ENCODE peak calls at places on chromosomes 3 and 15, in eight cellular contexts. K is glutamatergic neuron, U is RWPE1, B is progenitor cell of endocrine pancreas, F is HepG2, X is A549, J is DND-41, L is adrenal gland. R is an unnamed sample.

GRCh38 chr15:61057376-61057775 is 171.7 kb downstream of the RORA start:
- DNase-seq in B (no peak), K (no peak), U (no peak), F (no peak), X (no peak), J (no peak), L (no peak), R (no peak)

GRCh38 chr15:60557157-60557556 is 78.2 kb upstream of the ICE2 start:
- DNase-seq in B (no peak), L (no peak), U (no peak), X (no peak), K (no peak), J (no peak), F (no peak), R (no peak)

GRCh38 chr3:136189859-136190617 is 6.1 kb downstream of the MSL2 start:
- DNase-seq in K (no peak), F (no peak), B (no peak), X (no peak), J (no peak), U (no peak), L (no peak), R (no peak)

GRCh38 chr3:56923546-56924224 is 121.9 kb upstream of the ARHGEF3 start:
- DNase-seq in K (no peak), B (no peak), L (no peak), X (no peak), J (peak; percentile 30), F (no peak), U (peak; percentile 38), R (no peak)

GRCh38 chr3:8529738-8530525 is 28.3 kb downstream of the LMCD1 start:
- DNase-seq in L (no peak), B (no peak), K (no peak), X (peak; percentile 23), U (no peak), J (no peak), F (no peak), R (no peak)

GRCh38 chr3:158160958-158161357 is 51.1 kb downstream of the RSRC1 start:
- DNase-seq in L (no peak), K (no peak), U (peak; percentile 53), F (no peak), B (no peak), X (peak; percentile 8), J (no peak), R (no peak)

GRCh38 chr3:155411500-155412223 is 118.2 kb upstream of the STRIT1 start:
- DNase-seq in X (no peak), F (peak; percentile 24), B (no peak), K (no peak), L (no peak), U (no peak), J (peak; percentile 12), R (no peak)

GRCh38 chr15:64044315-64045105 is 1.8 kb downstream of the DAPK2 start:
- DNase-seq in L (no peak), K (no peak), F (no peak), U (no peak), B (no peak), X (no peak), J (no peak), R (no peak)

GRCh38 chr3:170868577-170869239 is 1.3 kb downstream of the RPL22L1 start:
- DNase-seq in L (no peak), F (no peak), B (no peak), X (no peak), J (no peak), K (no peak), U (no peak), R (no peak)

GRCh38 chr3:189936210-189936609 is 184.5 kb downstream of the P3H2 start:
- DNase-seq in J (no peak), B (no peak), X (no peak), L (no peak), U (peak; percentile 24), F (no peak), K (no peak), R (no peak)

GRCh38 chr15:31605467-31605931 is 278.9 kb downstream of the KLF13 start:
- DNase-seq in J (no peak), L (no peak), F (no peak), X (no peak), B (no peak), K (peak; percentile 47), U (peak; percentile 20), R (no peak)

GRCh38 chr3:105798381-105798934 is 70.4 kb downstream of the CBLB start:
- DNase-seq in L (no peak), K (no peak), J (no peak), F (no peak), B (no peak), X (no peak), U (no peak), R (no peak)

GRCh38 chr3:61632568-61633175 is 71.3 kb downstream of the PTPRG start:
- DNase-seq in U (no peak), J (no peak), B (no peak), L (no peak), K (no peak), F (no peak), X (no peak), R (no peak)

GRCh38 chr3:16554126-16554525 is 40.6 kb upstream of the RFTN1 start:
- DNase-seq in U (no peak), J (no peak), B (no peak), F (no peak), X (no peak), L (no peak), K (no peak), R (no peak)

GRCh38 chr3:16550305-16550675 is 36.8 kb upstream of the RFTN1 start:
- DNase-seq in U (no peak), L (no peak), J (peak; percentile 23), K (no peak), B (no peak), F (no peak), X (no peak), R (no peak)

GRCh38 chr3:16550676-16551341 is 37.3 kb upstream of the RFTN1 start:
- DNase-seq in U (peak; percentile 67), F (peak; percentile 76), K (peak; percentile 61), X (peak; percentile 67), J (peak; percentile 88), L (peak; percentile 70), B (peak; percentile 63), R (no peak)

GRCh38 chr3:16551342-16551976 is 38.0 kb upstream of the RFTN1 start:
- DNase-seq in J (no peak), B (no peak), X (no peak), F (no peak), K (no peak), U (no peak), L (no peak), R (no peak)

DNA sequence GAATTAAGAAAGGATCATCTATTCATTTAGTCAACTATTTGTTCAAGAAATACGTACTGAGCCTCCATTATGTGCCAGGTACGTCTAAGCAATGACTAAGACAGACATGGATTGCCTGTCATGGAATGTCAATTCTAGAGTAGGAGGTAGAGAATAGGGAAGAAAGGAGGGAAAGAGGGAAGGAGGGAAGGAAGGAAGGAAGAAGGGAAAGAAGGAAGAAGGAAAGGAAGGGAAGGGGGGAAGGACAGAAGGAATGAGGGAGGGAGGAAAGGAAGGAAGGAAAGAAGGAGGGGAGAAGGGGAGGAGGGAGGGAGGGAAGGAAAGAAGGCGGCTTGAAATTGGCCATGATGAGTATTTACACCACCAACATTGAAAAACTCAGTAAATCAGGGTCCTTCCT is 39.3 kb upstream of the RFTN1 start:
- DNase-seq in J (no peak), X (no peak), L (no peak), U (no peak), K (no peak), F (no peak), B (no peak), R (no peak)
- TF ChIP-seq CTCF in J (no peak), X (no peak), L (no peak), U (no peak), K (no peak), F (no peak), B (no peak), R (no peak)

GRCh38 chr3:187706966-187707365 is 4.6 kb upstream of the RTP2 start:
- DNase-seq in U (no peak), X (no peak), F (no peak), K (no peak), L (peak; percentile 48), J (no peak), B (no peak), R (no peak)

GRCh38 chr3:187708696-187709095 is 6.3 kb upstream of the RTP2 start:
- DNase-seq in X (no peak), K (no peak), B (no peak), J (no peak), U (no peak), L (no peak), F (no peak), R (no peak)

GRCh38 chr3:187713504-187713903 is 11.1 kb upstream of the RTP2 start:
- DNase-seq in X (no peak), K (no peak), F (peak; percentile 61), B (no peak), J (peak; percentile 33), U (no peak), L (no peak), R (no peak)

GRCh38 chr3:187705164-187705563 is 2.8 kb upstream of the RTP2 start:
- DNase-seq in K (no peak), U (no peak), J (no peak), L (no peak), X (no peak), B (no peak), F (no peak), R (no peak)

GRCh38 chr3:187709155-187709554 is 6.8 kb upstream of the RTP2 start:
- DNase-seq in B (no peak), K (no peak), U (no peak), X (peak; percentile 7), F (peak; percentile 15), L (no peak), J (no peak), R (no peak)
- TF ChIP-seq CTCF in B (peak; percentile 43), K (no peak), U (no peak), X (no peak), F (peak; percentile 10), L (no peak), J (no peak), R (no peak)

GRCh38 chr3:7504886-7505775 is 644.2 kb downstream of the GRM7 start:
- DNase-seq in B (no peak), U (peak; percentile 4), X (peak; percentile 22), L (peak; percentile 17), J (no peak), F (peak; percentile 4), K (no peak), R (no peak)
- TF ChIP-seq CTCF in B (no peak), U (no peak), X (no peak), L (no peak), J (no peak), F (no peak), K (no peak), R (no peak)

GRCh38 chr15:89085289-89085906 is 2.9 kb upstream of the ABHD2 start:
- DNase-seq in K (no peak), J (no peak), U (no peak), F (no peak), B (no peak), L (no peak), X (no peak), R (no peak)

GRCh38 chr15:89077750-89078149 is 10.5 kb upstream of the ABHD2 start:
- DNase-seq in U (no peak), X (no peak), F (no peak), K (no peak), L (no peak), J (no peak), B (no peak), R (no peak)

GRCh38 chr15:89083246-89083645 is 5.0 kb upstream of the ABHD2 start:
- DNase-seq in U (no peak), K (no peak), F (no peak), L (no peak), X (no peak), B (no peak), J (no peak), R (no peak)

GRCh38 chr15:89078831-89079810 is 9.1 kb upstream of the ABHD2 start:
- DNase-seq in B (no peak), U (no peak), J (no peak), F (no peak), K (no peak), L (no peak), X (no peak), R (no peak)

GRCh38 chr15:89081878-89082277 is 6.4 kb upstream of the ABHD2 start:
- DNase-seq in X (no peak), U (no peak), J (no peak), B (no peak), F (no peak), L (no peak), K (no peak), R (no peak)
- TF ChIP-seq CTCF in X (no peak), U (no peak), J (no peak), B (no peak), F (peak; percentile 44), L (no peak), K (no peak), R (no peak)

R was measured in mesothelial cell of epicardium.